ENCODE peak calls at places on chromosomes 3 and 15, in six cellular contexts. N is HCT116; C is fibroblast of the aortic adventitia; E is uterus; O is fibroblast of pulmonary artery; K is naive thymus-derived CD4-positive, alpha-beta T cell. L is an unnamed sample.

GRCh38 chr3:166471074-166471753 is 634.0 kb upstream of the BCHE start:
- DNase-seq in O (no peak), K (no peak), C (no peak), E (no peak), N (no peak), L (no peak)

GRCh38 chr3:151960956-151961580 is 87.6 kb downstream of the SUCNR1 start:
- DNase-seq in C (no peak), K (no peak), E (no peak), O (no peak), N (no peak), L (no peak)

GRCh38 chr3:131503328-131503650 is 518 bp upstream of the MRPL3 start:
- DNase-seq in K (no peak), C (peak), N (no peak), O (peak), E (no peak), L (no peak)

GRCh38 chr15:65980824-65981456 is 111.6 kb downstream of the RAB11A start:
- DNase-seq in K (peak), N (peak), O (peak), E (no peak), C (peak), L (peak)

GRCh38 chr3:47000198-47000815 is 20.8 kb downstream of the NBEAL2 start:
- DNase-seq in K (no peak), C (no peak), O (no peak), N (no peak), E (no peak), L (peak)

GRCh38 chr15:96610757-96611156 is 280.3 kb downstream of the NR2F2 start:
- DNase-seq in C (no peak), K (no peak), N (no peak), O (no peak), E (no peak), L (no peak)

GRCh38 chr15:91304794-91305193 is 204.7 kb downstream of the SV2B start:
- DNase-seq in C (peak), K (no peak), N (no peak), E (no peak), O (no peak), L (no peak)

GRCh38 chr15:31393441-31394091 is 66.9 kb downstream of the KLF13 start:
- DNase-seq in E (no peak), K (peak), O (no peak), N (no peak), C (no peak), L (no peak)

GRCh38 chr15:99345832-99346462 is 94.7 kb downstream of the LRRC28 start:
- DNase-seq in C (no peak), O (no peak), N (no peak), E (no peak), K (no peak), L (no peak)

GRCh38 chr15:33107950-33108349 is 86.6 kb downstream of the FMN1 start:
- DNase-seq in O (no peak), C (peak), N (no peak), E (no peak), K (no peak), L (no peak)

GRCh38 chr3:53180305-53181023 is 19.5 kb downstream of the PRKCD start:
- DNase-seq in K (no peak), C (no peak), O (no peak), N (no peak), E (no peak), L (no peak)

GRCh38 chr3:69092030-69092513 is 7.3 kb downstream of the ARL6IP5 start:
- DNase-seq in C (no peak), O (no peak), E (no peak), N (no peak), K (no peak), L (no peak)

GRCh38 chr15:51022206-51022605 is 72.5 kb downstream of the TNFAIP8L3 start:
- DNase-seq in K (no peak), O (no peak), N (no peak), C (peak), E (no peak), L (no peak)

GRCh38 chr3:43236008-43236407 is 50.3 kb upstream of the SNRK start:
- DNase-seq in O (peak), C (peak), N (no peak), E (no peak), K (no peak), L (peak)

GRCh38 chr3:44079916-44080315 is 161.8 kb upstream of the TOPAZ1 start:
- DNase-seq in C (no peak), E (no peak), N (no peak), O (no peak), K (no peak), L (no peak)

GRCh38 chr3:69181592-69182211 is 59.3 kb upstream of the LMOD3 start:
- DNase-seq in N (no peak), K (no peak), O (peak), E (no peak), C (peak), L (peak)

GRCh38 chr3:180403156-180403555 is 198.8 kb upstream of the TTC14 start:
- DNase-seq in K (no peak), O (no peak), C (peak), E (no peak), N (no peak), L (no peak)

GRCh38 chr3:100941046-100941445 is 52.2 kb downstream of the ABI3BP start:
- DNase-seq in N (no peak), E (no peak), C (no peak), O (no peak), K (no peak), L (no peak)

GRCh38 chr3:140163159-140163763 is 228.3 kb downstream of the CLSTN2 start:
- DNase-seq in C (no peak), E (no peak), O (no peak), K (no peak), N (no peak), L (no peak)

GRCh38 chr15:50222181-50222580 is 40.2 kb downstream of the SLC27A2 start:
- DNase-seq in E (no peak), C (no peak), O (no peak), N (no peak), K (no peak), L (no peak)

GRCh38 chr3:154885016-154885415 is 195.1 kb upstream of the MME start:
- DNase-seq in O (peak), E (no peak), N (no peak), C (peak), K (no peak), L (no peak)

DNA sequence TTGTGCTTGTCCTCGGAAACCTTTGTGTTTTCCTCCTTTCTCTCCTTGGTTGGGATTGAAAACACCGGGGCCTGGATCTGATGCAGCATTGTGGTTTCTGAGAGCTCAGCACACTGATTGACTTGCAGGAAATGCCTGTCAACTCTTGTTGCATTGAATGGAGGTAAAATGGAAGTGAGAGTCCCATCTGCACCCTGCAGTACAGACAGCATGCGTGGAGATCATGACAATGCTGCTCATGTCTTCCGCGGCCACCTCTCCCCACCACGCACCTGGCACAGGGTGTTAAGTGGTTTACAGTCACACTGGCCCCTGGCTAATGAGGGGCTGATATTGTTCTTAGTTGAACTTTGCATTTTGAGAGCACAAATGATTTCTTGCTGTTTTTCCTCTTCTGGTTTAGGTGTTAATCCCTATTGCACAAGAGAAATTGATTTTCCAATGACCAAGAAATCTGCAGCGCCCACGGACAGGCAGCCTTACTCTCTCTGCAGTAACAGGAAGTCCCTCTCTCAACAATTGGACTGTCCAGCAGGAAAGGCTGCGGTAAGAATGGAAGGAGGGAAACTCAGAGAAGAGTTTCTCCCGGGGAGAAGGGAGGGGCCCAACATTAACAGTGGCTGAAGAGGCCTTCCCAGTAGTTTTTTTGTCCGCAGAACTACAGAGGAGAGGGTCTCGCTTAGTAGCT is 58.5 kb downstream of the STARD5 start:
- DNase-seq in O (no peak), C (no peak), K (no peak), E (no peak), N (no peak), L (no peak)
- H3K4me3 ChIP-seq in O (no peak), C (no peak), K (peak), E (no peak), N (peak), L (peak)

GRCh38 chr15:74843445-74843828 is 481 bp upstream of the ULK3 start:
- DNase-seq in C (no peak), E (no peak), O (no peak), N (no peak), K (no peak), L (no peak)

GRCh38 chr15:74843891-74844299 is 939 bp upstream of the ULK3 start:
- DNase-seq in E (peak), O (no peak), N (no peak), C (no peak), K (no peak), L (no peak)

GRCh38 chr15:74840851-74841760 is 1.9 kb downstream of the ULK3 start:
- DNase-seq in K (no peak), E (no peak), O (no peak), C (no peak), N (no peak), L (no peak)

GRCh38 chr15:74842581-74843444 is at the start of gene ULK3:
- DNase-seq in K (peak), N (peak), O (peak), C (peak), E (peak), L (peak)

DNA sequence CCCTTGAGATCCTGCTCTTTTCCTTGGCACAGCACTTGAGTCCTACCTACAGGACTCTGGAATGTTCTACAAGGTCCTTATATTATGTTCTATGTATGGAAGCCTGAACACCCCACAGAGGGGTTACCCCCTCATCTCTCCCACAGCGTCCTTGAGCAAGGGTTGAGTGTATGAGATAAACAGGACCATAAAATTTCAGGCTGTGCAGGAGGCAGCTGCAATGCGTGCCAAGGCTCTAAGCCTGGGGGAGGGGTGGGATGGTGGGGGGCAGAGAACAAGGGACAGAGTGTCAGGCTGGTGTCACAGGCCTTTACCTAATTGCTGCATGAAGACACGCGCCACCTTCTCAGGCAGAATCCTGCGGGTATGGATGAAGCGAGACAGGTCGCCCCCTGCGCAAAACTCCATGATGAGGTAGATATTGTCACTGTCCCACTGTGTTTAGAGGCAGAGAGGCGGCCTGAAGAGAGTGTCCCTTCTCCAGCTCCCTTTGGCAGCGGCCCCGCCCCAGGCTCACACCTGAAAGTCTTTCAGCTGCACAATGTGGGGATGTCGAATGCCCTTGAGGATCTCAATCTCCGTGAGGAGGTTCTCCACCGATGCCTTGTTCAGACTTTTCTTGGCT is 1.1 kb downstream of the ULK3 start:
- DNase-seq in K (no peak), E (no peak), N (no peak), C (no peak), O (no peak), L (no peak)
- H3K4me3 ChIP-seq in K (peak), E (peak), N (peak), C (peak), O (peak), L (peak)

GRCh38 chr3:170711786-170712185 is 125.9 kb upstream of the SLC7A14 start:
- DNase-seq in C (no peak), N (no peak), O (no peak), E (no peak), K (no peak), L (no peak)

GRCh38 chr3:170712798-170713197 is 126.9 kb upstream of the SLC7A14 start:
- DNase-seq in C (peak), O (no peak), E (no peak), N (no peak), K (no peak), L (peak)

GRCh38 chr3:170707899-170708298 is 122.0 kb upstream of the SLC7A14 start:
- DNase-seq in K (no peak), C (no peak), E (no peak), N (no peak), O (no peak), L (no peak)

GRCh38 chr3:170712336-170712735 is 126.5 kb upstream of the SLC7A14 start:
- DNase-seq in N (no peak), O (no peak), K (no peak), E (no peak), C (peak), L (peak)

GRCh38 chr3:170709046-170709445 is 123.2 kb upstream of the SLC7A14 start:
- DNase-seq in E (no peak), C (peak), O (peak), N (no peak), K (no peak), L (peak)
- H3K4me3 ChIP-seq in E (no peak), C (no peak), O (no peak), N (no peak), K (no peak), L (no peak)

GRCh38 chr15:56208641-56209155 is 35.0 kb downstream of the RFX7 start:
- DNase-seq in N (no peak), E (no peak), C (no peak), K (no peak), O (no peak), L (no peak)

GRCh38 chr15:56205061-56205876 is 38.4 kb downstream of the RFX7 start:
- DNase-seq in E (no peak), C (peak), K (no peak), N (no peak), O (peak), L (no peak)

GRCh38 chr15:56207092-56207491 is 36.6 kb downstream of the RFX7 start:
- DNase-seq in K (no peak), N (no peak), E (no peak), C (no peak), O (no peak), L (no peak)

GRCh38 chr15:56208185-56208584 is 35.5 kb downstream of the RFX7 start:
- DNase-seq in O (no peak), C (no peak), E (no peak), K (no peak), N (no peak), L (no peak)

GRCh38 chr15:56207711-56208110 is 36.0 kb downstream of the RFX7 start:
- DNase-seq in E (no peak), C (no peak), K (no peak), N (no peak), O (no peak), L (no peak)
- H3K4me3 ChIP-seq in E (no peak), C (no peak), K (no peak), N (no peak), O (no peak), L (no peak)

GRCh38 chr15:58746174-58746573 is 3.3 kb downstream of the ADAM10 start:
- DNase-seq in O (no peak), N (no peak), E (no peak), K (no peak), C (no peak), L (no peak)
- H3K4me3 ChIP-seq in O (peak), N (no peak), E (no peak), K (no peak), C (peak), L (no peak)

DNA sequence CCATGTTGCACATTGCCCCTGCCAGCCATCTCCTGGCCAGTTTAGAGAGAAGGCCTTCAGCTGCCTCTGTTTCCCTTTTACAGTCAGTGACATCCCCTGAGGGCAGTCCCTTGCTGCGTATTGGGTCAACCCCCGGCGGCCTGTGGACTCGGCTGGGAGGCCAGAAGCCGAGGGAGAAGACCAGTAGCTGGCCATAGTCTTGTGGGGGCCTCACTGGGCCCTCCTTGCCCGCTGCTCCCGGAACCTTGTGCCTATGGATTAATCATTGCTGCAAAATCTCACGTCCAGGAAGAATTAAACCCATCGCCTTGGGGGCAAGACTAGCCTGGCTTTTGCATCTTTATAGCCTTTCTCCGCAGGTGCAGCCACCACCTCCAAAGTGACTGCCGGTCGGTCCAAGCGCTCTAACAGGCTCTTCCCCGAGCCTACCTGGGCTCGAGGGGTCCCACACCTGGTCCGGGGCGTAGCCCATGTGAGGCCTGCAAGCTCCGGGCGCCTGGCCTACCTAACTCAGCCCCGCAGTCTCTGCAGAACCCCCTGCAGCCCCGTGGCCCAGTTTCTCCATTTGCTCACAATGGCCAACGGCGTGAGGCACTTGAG is 870 bp upstream of the CHAC1 start:
- DNase-seq in C (no peak), E (no peak), K (no peak), O (no peak), N (no peak), L (no peak)
- H3K4me3 ChIP-seq in C (peak), E (peak), K (peak), O (peak), N (peak), L (peak)

GRCh38 chr15:68203486-68203885 is 1.6 kb downstream of the CALML4 start:
- DNase-seq in O (no peak), E (no peak), K (peak), C (no peak), N (no peak), L (no peak)

GRCh38 chr15:68199340-68199739 is 5.8 kb downstream of the CALML4 start:
- DNase-seq in C (no peak), E (no peak), N (no peak), O (no peak), K (no peak), L (no peak)

GRCh38 chr15:68200016-68200861 is 4.9 kb downstream of the CALML4 start:
- DNase-seq in E (no peak), N (no peak), O (no peak), K (no peak), C (no peak), L (no peak)

GRCh38 chr15:68201879-68202261 is 3.3 kb downstream of the CALML4 start:
- DNase-seq in K (peak), C (no peak), O (no peak), E (no peak), N (no peak), L (no peak)

GRCh38 chr15:68201153-68201878 is 3.8 kb downstream of the CALML4 start:
- DNase-seq in C (no peak), O (no peak), N (no peak), K (peak), E (no peak), L (no peak)
- H3K4me3 ChIP-seq in C (no peak), O (no peak), N (no peak), K (no peak), E (no peak), L (no peak)

DNA sequence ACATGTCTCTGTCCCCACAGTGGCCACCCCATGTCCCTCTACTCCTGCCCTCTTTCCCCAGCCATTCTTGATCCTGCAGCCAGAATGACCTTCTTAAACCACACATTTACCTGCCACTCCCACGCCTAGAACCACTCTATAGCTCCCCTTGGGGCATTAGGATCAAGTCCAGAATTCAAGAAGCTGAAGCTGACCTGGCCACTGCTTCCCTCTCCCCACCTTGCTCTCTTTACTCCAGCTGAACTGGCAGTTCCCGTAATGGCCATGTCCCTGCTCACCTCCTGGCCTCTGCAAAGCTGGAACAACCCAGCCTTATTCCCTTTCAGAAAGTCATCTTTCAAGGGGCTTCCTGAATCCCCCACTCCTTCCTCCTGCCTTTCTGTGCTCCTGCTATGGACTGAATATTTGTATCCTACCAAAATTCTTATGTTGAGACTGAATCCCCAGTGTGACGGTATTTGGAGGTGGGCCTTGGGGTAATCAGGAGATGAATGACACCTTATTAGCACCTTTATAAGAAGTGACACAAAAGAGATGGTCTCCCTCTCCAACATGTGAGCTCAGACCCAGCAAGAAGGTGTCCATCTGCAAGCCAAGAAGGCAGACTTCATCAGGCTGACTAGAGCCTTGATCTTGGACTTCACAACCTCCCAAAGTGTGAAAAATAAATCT is 3.8 kb downstream of the CSRNP1 start:
- DNase-seq in O (no peak), C (no peak), E (no peak), K (no peak), N (no peak), L (no peak)
- H3K4me3 ChIP-seq in O (no peak), C (no peak), E (no peak), K (no peak), N (no peak), L (peak)

DNA sequence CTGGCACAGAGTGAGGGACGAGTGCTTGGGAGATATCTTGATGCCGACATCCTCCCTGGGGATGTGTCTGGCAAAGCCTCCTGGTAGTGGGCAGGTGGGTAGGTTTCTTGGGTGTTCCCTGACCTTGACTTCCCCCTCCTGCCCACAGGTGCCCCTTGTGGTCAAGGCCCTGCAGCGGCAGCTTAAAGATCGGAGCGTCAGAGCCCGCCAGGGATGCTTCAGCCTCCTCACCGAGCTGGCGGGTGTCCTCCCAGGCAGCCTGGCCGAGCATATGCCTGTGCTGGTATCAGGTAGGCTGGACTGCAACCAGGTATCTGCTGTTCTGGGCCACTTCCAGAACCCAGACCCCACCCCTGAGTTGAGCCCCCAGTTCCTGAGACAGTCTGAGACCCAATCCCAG is 19.2 kb downstream of the CAND2 start:
- DNase-seq in O (no peak), K (no peak), N (no peak), C (no peak), E (no peak), L (no peak)
- H3K4me3 ChIP-seq in O (no peak), K (no peak), N (no peak), C (no peak), E (no peak), L (no peak)

L was measured in brain microvascular endothelial cell.